ENCODE peak calls at places on chromosomes 13 and 19, in ten cellular contexts. Q, O, D, K, I, F, L, P, C and H are unnamed samples.

GRCh38 chr13:91767681-91768080 is 369.3 kb downstream of the GPC5 start:
- DNase-seq in Q (no peak), O (no peak), D (no peak), K (no peak), I (no peak), F (no peak), L (no peak), P (peak; percentile 22), C (no peak), H (no peak)

GRCh38 chr19:42421591-42422031 is 5.6 kb downstream of the LIPE start:
- DNase-seq in Q (no peak), O (peak; percentile 48), D (no peak), K (no peak), I (peak; percentile 81), F (peak; percentile 97), L (no peak), P (no peak), C (peak; percentile 35), H (no peak)

GRCh38 chr13:66914155-66914554 is 316.0 kb downstream of the PCDH9 start:
- DNase-seq in Q (no peak), O (no peak), D (no peak), K (no peak), I (no peak), F (no peak), L (no peak), P (no peak), C (no peak), H (no peak)

GRCh38 chr19:1312732-1313694 is 27.3 kb downstream of the EFNA2 start:
- DNase-seq in Q (no peak), O (peak; percentile 64), D (peak; percentile 99), K (no peak), I (no peak), F (peak; percentile 42), L (no peak), P (peak; percentile 11), C (peak; percentile 41), H (no peak)

GRCh38 chr19:10353793-10354391 is 14.5 kb upstream of the ICAM3 start:
- DNase-seq in Q (no peak), O (peak; percentile 19), D (no peak), K (peak; percentile 42), I (no peak), F (peak; percentile 94), L (peak; percentile 20), P (peak; percentile 26), C (peak; percentile 33), H (no peak)

GRCh38 chr19:18386543-18387251 is 739 bp downstream of the GDF15 start:
- DNase-seq in Q (no peak), O (peak; percentile 60), D (no peak), K (no peak), I (no peak), F (no peak), L (no peak), P (peak; percentile 89), C (no peak), H (no peak)

GRCh38 chr13:47463002-47463401 is 538.1 kb downstream of the SUCLA2 start:
- DNase-seq in Q (no peak), O (no peak), D (no peak), K (no peak), I (no peak), F (no peak), L (no peak), P (no peak), C (no peak), H (no peak)

GRCh38 chr13:95485045-95485517 is 67.4 kb upstream of the CLDN10 start:
- DNase-seq in Q (no peak), O (peak; percentile 19), D (peak; percentile 16), K (no peak), I (no peak), F (no peak), L (no peak), P (peak; percentile 30), C (peak; percentile 85), H (no peak)

GRCh38 chr19:15643387-15643786 is 2.7 kb downstream of the CYP4F3 start:
- DNase-seq in Q (no peak), O (no peak), D (no peak), K (no peak), I (no peak), F (no peak), L (no peak), P (no peak), C (no peak), H (no peak)

GRCh38 chr19:18135712-18136584 is 17.0 kb upstream of the PIK3R2 start:
- DNase-seq in Q (no peak), O (no peak), D (no peak), K (no peak), I (no peak), F (no peak), L (no peak), P (no peak), C (no peak), H (no peak)

GRCh38 chr19:14114854-14115253 is 2.7 kb downstream of the PRKACA start:
- DNase-seq in Q (no peak), O (peak; percentile 29), D (no peak), K (peak; percentile 62), I (no peak), F (peak; percentile 72), L (no peak), P (no peak), C (no peak), H (no peak)

GRCh38 chr13:49926019-49926418 is 10.1 kb downstream of the SPRYD7 start:
- DNase-seq in Q (no peak), O (peak; percentile 61), D (no peak), K (no peak), I (no peak), F (no peak), L (no peak), P (no peak), C (no peak), H (no peak)

GRCh38 chr19:3665681-3666544 is 34.4 kb downstream of the PIP5K1C start:
- DNase-seq in Q (no peak), O (peak; percentile 53), D (peak; percentile 79), K (peak; percentile 77), I (peak; percentile 94), F (peak; percentile 38), L (peak; percentile 68), P (no peak), C (peak; percentile 46), H (no peak)

GRCh38 chr13:28964831-28965230 is 144.7 kb downstream of the MTUS2 start:
- DNase-seq in Q (no peak), O (no peak), D (no peak), K (no peak), I (no peak), F (no peak), L (no peak), P (no peak), C (no peak), H (no peak)

GRCh38 chr13:50589651-50590054 is 253.8 kb downstream of the DLEU7 start:
- DNase-seq in Q (no peak), O (peak; percentile 90), D (no peak), K (no peak), I (no peak), F (peak; percentile 62), L (no peak), P (peak; percentile 83), C (no peak), H (peak; percentile 56)

GRCh38 chr13:92433386-92433785 is 793.2 kb upstream of the GPC6 start:
- DNase-seq in Q (no peak), O (no peak), D (no peak), K (no peak), I (no peak), F (no peak), L (no peak), P (no peak), C (no peak), H (no peak)

GRCh38 chr19:9130965-9131364 is 4.2 kb upstream of the OR7G3 start:
- DNase-seq in Q (no peak), O (no peak), D (no peak), K (no peak), I (no peak), F (no peak), L (no peak), P (no peak), C (no peak), H (no peak)

GRCh38 chr13:78709028-78709427 is 50.1 kb upstream of the OBI1 start:
- DNase-seq in Q (no peak), O (no peak), D (no peak), K (no peak), I (no peak), F (no peak), L (no peak), P (no peak), C (peak; percentile 24), H (no peak)

GRCh38 chr13:59880468-59880867 is 283.3 kb downstream of the DIAPH3 start:
- DNase-seq in Q (no peak), O (peak; percentile 50), D (no peak), K (no peak), I (no peak), F (no peak), L (no peak), P (peak; percentile 25), C (no peak), H (no peak)

GRCh38 chr19:1616396-1616795 is 11.1 kb upstream of the UQCR11 start:
- DNase-seq in Q (no peak), O (peak; percentile 27), D (no peak), K (no peak), I (no peak), F (peak; percentile 87), L (no peak), P (peak; percentile 60), C (no peak), H (no peak)

GRCh38 chr13:48975926-48976676 is 389 bp downstream of the FNDC3A start:
- DNase-seq in Q (peak; percentile 58), O (peak; percentile 85), D (peak; percentile 45), K (peak; percentile 89), I (peak; percentile 93), F (peak; percentile 82), L (peak; percentile 79), P (peak; percentile 82), C (peak; percentile 82), H (no peak)

GRCh38 chr19:33690461-33691427 is 69.0 kb downstream of the CHST8 start:
- DNase-seq in Q (no peak), O (no peak), D (no peak), K (no peak), I (peak; percentile 72), F (no peak), L (no peak), P (no peak), C (no peak), H (no peak)

GRCh38 chr19:10007366-10007765 is 2.9 kb downstream of the COL5A3 start:
- DNase-seq in Q (no peak), O (no peak), D (no peak), K (no peak), I (peak; percentile 29), F (no peak), L (no peak), P (no peak), C (no peak), H (no peak)

GRCh38 chr19:18392417-18392816 is 5.0 kb downstream of the LRRC25 start:
- DNase-seq in Q (no peak), O (no peak), D (peak; percentile 50), K (no peak), I (no peak), F (peak; percentile 63), L (no peak), P (peak; percentile 71), C (peak; percentile 49), H (no peak)

GRCh38 chr13:45863716-45864590 is 12.4 kb upstream of the SIAH3 start:
- DNase-seq in Q (peak; percentile 22), O (no peak), D (no peak), K (no peak), I (peak; percentile 91), F (no peak), L (no peak), P (no peak), C (no peak), H (no peak)

GRCh38 chr13:87153371-87153770 is 517.8 kb upstream of the SLITRK5 start:
- DNase-seq in Q (no peak), O (no peak), D (no peak), K (no peak), I (no peak), F (no peak), L (no peak), P (no peak), C (no peak), H (no peak)

GRCh38 chr19:5585461-5586299 is 17.9 kb upstream of the TINCR start:
- DNase-seq in Q (no peak), O (no peak), D (no peak), K (peak; percentile 22), I (peak; percentile 88), F (peak; percentile 65), L (peak; percentile 24), P (no peak), C (no peak), H (no peak)

GRCh38 chr13:106533940-106534843 is 1.3 kb downstream of the EFNB2 start:
- DNase-seq in Q (no peak), O (peak; percentile 74), D (peak; percentile 76), K (peak; percentile 20), I (peak; percentile 85), F (no peak), L (no peak), P (peak; percentile 83), C (peak; percentile 67), H (no peak)